ENCODE peak calls at places on chromosome 12, in eight cellular contexts. G is fibroblast of the aortic adventitia, X is LNCaP clone FGC, U is Peyer's patch, Y is nephron progenitor cell, Q is Calu3, O is lower leg skin, S is stomach. H is an unnamed sample.
A peak's percentile ranks its signal among the peaks of the same experiment; 100 is the strongest.

GRCh38 chr12:104023710-104024109 is 26.3 kb downstream of the GLT8D2 start:
- DNase-seq in S (no peak), X (no peak), G (no peak), Y (no peak), O (no peak), U (no peak), Q (no peak), H (no peak)

GRCh38 chr12:105570944-105571343 is 240.5 kb downstream of the C12orf75 start:
- DNase-seq in Y (no peak), Q (no peak), X (no peak), G (no peak), O (no peak), S (no peak), U (no peak), H (no peak)

GRCh38 chr12:91396296-91396695 is 213.7 kb upstream of the DCN start:
- DNase-seq in U (no peak), Y (no peak), G (no peak), X (no peak), O (no peak), Q (no peak), S (no peak), H (no peak)

GRCh38 chr12:52005903-52006703 is 643 bp upstream of the TAMALIN start:
- DNase-seq in Y (peak; percentile 41), U (peak; percentile 92), Q (no peak), S (peak; percentile 52), G (no peak), X (no peak), O (peak; percentile 75), H (peak; percentile 68)

GRCh38 chr12:49960474-49961110 is 1.1 kb upstream of the AQP5 start:
- DNase-seq in S (no peak), U (no peak), X (no peak), O (no peak), Q (no peak), Y (no peak), G (no peak), H (no peak)

GRCh38 chr12:102023343-102023930 is 38.4 kb downstream of the WASHC3 start:
- DNase-seq in X (peak; percentile 58), Y (no peak), U (no peak), O (no peak), Q (no peak), S (no peak), G (peak; percentile 81), H (no peak)

GRCh38 chr12:122366685-122367475 is 55.6 kb downstream of the CLIP1 start:
- DNase-seq in O (peak; percentile 55), U (peak; percentile 60), S (no peak), Y (no peak), G (peak; percentile 93), Q (no peak), X (peak; percentile 40), H (no peak)

GRCh38 chr12:1949771-1950470 is 31.5 kb upstream of the CACNA2D4 start:
- DNase-seq in S (no peak), O (no peak), Q (no peak), U (no peak), G (peak; percentile 51), X (no peak), Y (no peak), H (no peak)

GRCh38 chr12:84136862-84137367 is 775.7 kb downstream of the SLC6A15 start:
- DNase-seq in Y (no peak), S (no peak), X (no peak), G (peak; percentile 35), U (no peak), O (no peak), Q (no peak), H (no peak)

GRCh38 chr12:121295746-121296617 is 527 bp downstream of the CAMKK2 start:
- DNase-seq in U (peak; percentile 82), G (no peak), Q (peak; percentile 43), Y (peak; percentile 43), X (no peak), O (no peak), S (no peak), H (peak; percentile 22)

GRCh38 chr12:120725659-120726509 is at the start of gene ACADS:
- DNase-seq in X (peak; percentile 37), Y (peak; percentile 98), S (peak; percentile 94), G (peak; percentile 67), U (peak; percentile 96), Q (peak; percentile 96), O (peak; percentile 76), H (peak; percentile 92)

GRCh38 chr12:52815676-52816075 is 1.8 kb upstream of the KRT4 start:
- DNase-seq in X (no peak), G (no peak), U (no peak), Q (no peak), O (no peak), S (no peak), Y (no peak), H (no peak)

GRCh38 chr12:3365416-3366385 is 125.3 kb upstream of the PRMT8 start:
- DNase-seq in O (no peak), S (peak; percentile 50), Q (no peak), G (no peak), Y (peak; percentile 68), X (no peak), U (no peak), H (no peak)

GRCh38 chr12:48021485-48022179 is 17.4 kb upstream of the COL2A1 start:
- DNase-seq in S (peak; percentile 55), Y (no peak), G (no peak), O (no peak), X (peak; percentile 98), Q (no peak), U (peak; percentile 60), H (no peak)

GRCh38 chr12:75969768-75970167 is 61.8 kb downstream of the PHLDA1 start:
- DNase-seq in O (no peak), S (no peak), X (no peak), Y (no peak), U (no peak), G (no peak), Q (no peak), H (no peak)

GRCh38 chr12:24066865-24067264 is 117.4 kb upstream of the SOX5 start:
- DNase-seq in S (no peak), G (peak; percentile 93), Y (no peak), Q (no peak), O (no peak), U (no peak), X (no peak), H (no peak)
- TF ChIP-seq CTCF in S (no peak), G (no peak), Y (no peak), Q (no peak), O (no peak), U (no peak), X (no peak), H (no peak)

DNA sequence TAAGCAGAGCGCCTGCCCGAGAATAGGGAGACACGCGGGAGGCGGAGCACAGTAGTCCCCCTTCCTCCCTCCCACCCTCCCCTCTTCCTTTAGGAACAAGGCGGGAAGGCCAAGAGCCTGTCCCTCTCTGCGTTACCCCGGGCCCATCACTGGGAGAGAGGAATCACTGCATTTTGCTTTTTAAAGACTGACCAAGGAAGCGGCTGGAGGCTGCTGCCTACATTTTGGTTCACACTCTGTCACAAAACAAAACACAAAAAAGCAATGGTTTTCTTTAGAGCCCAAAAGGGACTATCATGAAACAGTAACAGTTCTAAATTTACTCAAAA is 19.8 kb downstream of the STX2 start:
- DNase-seq in G (no peak), S (no peak), Y (no peak), Q (no peak), U (no peak), O (no peak), X (no peak), H (no peak)
- TF ChIP-seq CTCF in G (no peak), S (no peak), Y (no peak), Q (peak; percentile 7), U (no peak), O (no peak), X (no peak), H (peak; percentile 9)

DNA sequence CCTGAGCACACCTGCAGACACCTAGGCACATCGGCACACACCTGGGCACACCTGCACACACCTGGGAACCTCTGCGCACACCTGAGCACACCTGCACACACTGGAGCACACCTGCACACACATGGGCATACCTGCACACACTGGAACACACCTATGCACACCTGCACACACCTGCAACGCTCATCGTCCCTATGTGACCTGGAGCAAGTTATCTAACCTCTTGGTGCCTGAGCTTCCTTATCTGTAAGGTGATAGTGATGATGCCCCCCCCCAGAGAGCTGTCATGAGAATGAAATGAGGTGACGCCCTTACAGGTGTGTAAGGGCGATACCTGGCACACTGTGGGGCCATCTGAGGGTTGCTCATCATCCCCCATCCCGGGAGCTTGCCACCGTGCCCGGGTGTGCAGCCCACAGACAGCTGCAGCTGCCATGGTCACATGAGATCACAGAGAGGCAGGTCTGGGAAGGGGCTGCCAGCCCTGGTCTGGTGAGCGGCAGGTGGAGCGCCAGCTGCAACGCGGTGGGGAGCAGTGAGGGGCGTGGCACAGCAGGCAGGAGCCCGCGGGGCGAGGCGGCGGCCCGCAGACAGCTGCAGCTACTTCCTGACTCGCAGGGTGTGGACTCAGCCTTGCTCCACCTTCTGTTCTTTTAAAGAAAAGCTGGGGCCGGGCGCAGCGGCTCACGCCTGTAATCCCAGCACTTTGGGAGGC is 59.9 kb upstream of the FBRSL1 start:
- DNase-seq in Y (peak; percentile 46), S (peak; percentile 63), Q (peak; percentile 74), G (no peak), O (no peak), U (peak; percentile 94), X (no peak), H (peak; percentile 60)
- TF ChIP-seq CTCF in Y (no peak), S (no peak), Q (no peak), G (no peak), O (peak; percentile 17), U (no peak), X (no peak), H (no peak)

GRCh38 chr12:45547822-45548221 is 181.7 kb upstream of the ARID2 start:
- DNase-seq in O (no peak), S (no peak), Y (no peak), Q (no peak), G (peak; percentile 45), X (no peak), U (no peak), H (no peak)
- TF ChIP-seq CTCF in O (no peak), S (no peak), Y (no peak), Q (no peak), G (peak; percentile 41), X (no peak), U (peak; percentile 20), H (no peak)

DNA sequence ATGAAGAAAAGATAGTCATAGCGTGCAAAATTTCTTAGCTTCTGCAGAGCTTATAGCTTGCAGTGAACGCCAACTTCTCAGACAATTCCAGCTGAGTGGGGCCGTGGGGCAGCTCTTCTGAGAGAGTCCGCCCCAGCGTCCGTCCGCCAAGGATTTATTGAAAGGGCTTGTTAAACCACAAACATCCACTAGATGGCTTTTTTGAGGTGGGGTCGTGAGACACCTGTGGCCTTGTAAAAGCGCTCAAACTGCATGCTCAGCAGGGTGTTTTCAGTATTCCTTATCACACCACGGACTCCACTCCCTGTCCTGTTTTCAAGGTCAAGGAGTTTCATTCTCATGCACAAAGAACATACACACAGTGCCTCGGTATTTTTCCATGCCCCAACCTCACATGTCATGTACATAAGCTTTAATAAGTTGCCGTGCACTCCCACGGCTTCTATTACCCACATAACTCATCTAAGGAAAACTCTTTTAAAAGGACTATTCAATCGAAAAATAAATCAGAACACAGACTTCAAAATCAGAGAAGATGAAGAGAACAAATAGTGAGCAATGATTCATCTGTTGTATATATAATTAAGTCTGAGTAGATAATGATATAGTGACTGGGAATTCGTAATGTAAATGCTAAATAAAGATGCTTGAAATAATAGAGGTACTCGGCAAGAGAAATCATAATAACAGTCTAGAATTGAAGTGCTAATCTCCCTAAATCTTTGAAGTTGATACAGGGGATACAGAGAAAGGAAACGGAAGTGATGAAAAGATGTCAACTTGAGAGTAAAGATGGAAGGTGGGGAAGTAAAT is 46.7 kb downstream of the WBP11 start:
- DNase-seq in X (no peak), U (peak; percentile 72), S (peak; percentile 45), Q (peak; percentile 54), G (no peak), O (no peak), Y (peak; percentile 45), H (no peak)
- TF ChIP-seq CTCF in X (no peak), U (peak; percentile 62), S (no peak), Q (peak; percentile 74), G (peak; percentile 27), O (no peak), Y (peak; percentile 66), H (no peak)

H was measured in activated B cell treated with CpG ODN at 0.5 μM for 24 hours.